ENCODE peak calls at places on chromosomes 5 and 9, in seven cellular contexts. K is bronchial epithelial cell, Y is substantia nigra, O is head of caudate nucleus, Q is A172, T is LoVo, I is C1 segment of cervical spinal cord. X is an unnamed sample.

GRCh38 chr9:21974542-21975409 is 19.4 kb downstream of the CDKN2A start:
- DNase-seq in K (peak; percentile 56), Y (no peak), O (peak; percentile 40), Q (no peak), T (peak; percentile 16), I (no peak), X (no peak)

GRCh38 chr5:178069909-178070308 is 43.4 kb upstream of the N4BP3 start:
- DNase-seq in K (peak; percentile 34), Y (no peak), O (peak; percentile 22), Q (no peak), T (no peak), I (no peak), X (no peak)

GRCh38 chr5:122415030-122415429 is 103.0 kb downstream of the SNCAIP start:
- DNase-seq in K (no peak), Y (no peak), O (no peak), Q (no peak), T (no peak), I (no peak), X (no peak)

GRCh38 chr5:127833999-127834953 is 131.1 kb downstream of the CCDC192 start:
- DNase-seq in K (no peak), Y (no peak), O (no peak), Q (no peak), T (no peak), I (no peak), X (no peak)

GRCh38 chr5:138078006-138078643 is 5.7 kb upstream of the WNT8A start:
- DNase-seq in K (no peak), Y (no peak), O (peak; percentile 10), Q (no peak), T (no peak), I (no peak), X (no peak)

GRCh38 chr5:14089198-14089597 is 53.9 kb upstream of the TRIO start:
- DNase-seq in K (no peak), Y (no peak), O (no peak), Q (no peak), T (no peak), I (no peak), X (no peak)

GRCh38 chr9:68804911-68805889 is 100.2 kb downstream of the PIP5K1B start:
- DNase-seq in K (no peak), Y (no peak), O (no peak), Q (no peak), T (no peak), I (no peak), X (no peak)

GRCh38 chr9:129485140-129485758 is 135.7 kb downstream of the C9orf50 start:
- DNase-seq in K (no peak), Y (no peak), O (no peak), Q (no peak), T (no peak), I (no peak), X (peak; percentile 78)

GRCh38 chr5:145867806-145868205 is 5.0 kb downstream of the GRXCR2 start:
- DNase-seq in K (no peak), Y (no peak), O (no peak), Q (no peak), T (no peak), I (no peak), X (no peak)

GRCh38 chr5:7805379-7805778 is 45.6 kb downstream of the CFAP90 start:
- DNase-seq in K (no peak), Y (no peak), O (no peak), Q (no peak), T (no peak), I (no peak), X (no peak)

GRCh38 chr5:66840527-66841013 is 244.4 kb downstream of the MAST4 start:
- DNase-seq in K (peak; percentile 33), Y (no peak), O (no peak), Q (no peak), T (no peak), I (no peak), X (no peak)

GRCh38 chr9:123669355-123669754 is 260.6 kb downstream of the DENND1A start:
- DNase-seq in K (no peak), Y (no peak), O (no peak), Q (no peak), T (no peak), I (no peak), X (no peak)

GRCh38 chr5:45402804-45403455 is 293.2 kb downstream of the HCN1 start:
- DNase-seq in K (no peak), Y (no peak), O (no peak), Q (no peak), T (no peak), I (no peak), X (no peak)

GRCh38 chr5:124995451-124995850 is 249.0 kb upstream of the ZNF608 start:
- DNase-seq in K (no peak), Y (no peak), O (no peak), Q (no peak), T (peak; percentile 11), I (no peak), X (no peak)

GRCh38 chr5:168874713-168875380 is 295.7 kb upstream of the PANK3 start:
- DNase-seq in K (peak; percentile 31), Y (no peak), O (no peak), Q (peak; percentile 8), T (peak; percentile 6), I (no peak), X (no peak)

GRCh38 chr9:35733109-35733541 is 659 bp downstream of the CREB3 start:
- DNase-seq in K (peak; percentile 90), Y (no peak), O (no peak), Q (peak; percentile 63), T (peak; percentile 57), I (no peak), X (no peak)

GRCh38 chr5:117681855-117682254 is 1107.2 kb upstream of the SEMA6A start:
- DNase-seq in K (no peak), Y (no peak), O (no peak), Q (no peak), T (no peak), I (no peak), X (no peak)

GRCh38 chr5:58985759-58986158 is 402.9 kb downstream of the RAB3C start:
- DNase-seq in K (no peak), Y (no peak), O (no peak), Q (no peak), T (no peak), I (no peak), X (no peak)

GRCh38 chr9:99357575-99357974 is 135.5 kb downstream of the SEC61B start:
- DNase-seq in K (no peak), Y (no peak), O (peak; percentile 10), Q (no peak), T (no peak), I (peak; percentile 11), X (peak; percentile 88)

GRCh38 chr5:93607367-93608258 is 24.6 kb downstream of the NR2F1 start:
- DNase-seq in K (peak; percentile 38), Y (no peak), O (no peak), Q (peak; percentile 45), T (peak; percentile 47), I (no peak), X (no peak)

GRCh38 chr5:54764691-54765090 is 220.7 kb downstream of the ESM1 start:
- DNase-seq in K (no peak), Y (no peak), O (no peak), Q (no peak), T (no peak), I (no peak), X (no peak)

GRCh38 chr5:21391506-21391905 is 1403.5 kb upstream of the CDH18 start:
- DNase-seq in K (peak; percentile 34), Y (no peak), O (no peak), Q (peak; percentile 45), T (no peak), I (no peak), X (no peak)

GRCh38 chr9:98912450-98912849 is 31.3 kb upstream of the COL15A1 start:
- DNase-seq in K (no peak), Y (no peak), O (no peak), Q (no peak), T (no peak), I (no peak), X (no peak)

GRCh38 chr5:25345240-25345771 is 700.5 kb upstream of the CDH10 start:
- DNase-seq in K (no peak), Y (no peak), O (no peak), Q (peak; percentile 5), T (no peak), I (no peak), X (no peak)

GRCh38 chr5:151670074-151670686 is 16.5 kb downstream of the SPARC start:
- DNase-seq in K (no peak), Y (no peak), O (no peak), Q (peak; percentile 52), T (no peak), I (no peak), X (no peak)

GRCh38 chr5:112210430-112211005 is 208.6 kb downstream of the EPB41L4A start:
- DNase-seq in K (peak; percentile 46), Y (no peak), O (peak; percentile 39), Q (peak; percentile 12), T (peak; percentile 29), I (peak; percentile 14), X (no peak)

GRCh38 chr5:54547711-54548250 is 30.2 kb downstream of the SNX18 start:
- DNase-seq in K (peak; percentile 71), Y (no peak), O (no peak), Q (peak; percentile 38), T (peak; percentile 7), I (no peak), X (no peak)

GRCh38 chr5:36373527-36374086 is 71.9 kb upstream of the RANBP3L start:
- DNase-seq in K (peak; percentile 97), Y (peak; percentile 5), O (peak; percentile 25), Q (peak; percentile 50), T (peak; percentile 50), I (no peak), X (peak; percentile 88)

GRCh38 chr9:126548312-126548711 is 65.4 kb upstream of the LMX1B start:
- DNase-seq in K (no peak), Y (no peak), O (no peak), Q (no peak), T (no peak), I (no peak), X (no peak)

GRCh38 chr9:81890104-81890503 is 38.1 kb upstream of the SPATA31D4 start:
- DNase-seq in K (no peak), Y (no peak), O (no peak), Q (no peak), T (no peak), I (no peak), X (no peak)

GRCh38 chr9:137056739-137057407 is 3.0 kb upstream of the ENTPD2 start:
- DNase-seq in K (no peak), Y (no peak), O (no peak), Q (no peak), T (no peak), I (no peak), X (no peak)

GRCh38 chr9:34550681-34551270 is 28.0 kb upstream of the ENHO start:
- DNase-seq in K (no peak), Y (no peak), O (no peak), Q (no peak), T (no peak), I (no peak), X (peak; percentile 48)

GRCh38 chr5:60141119-60141518 is 247.6 kb upstream of the PDE4D start:
- DNase-seq in K (no peak), Y (no peak), O (no peak), Q (no peak), T (no peak), I (no peak), X (no peak)

GRCh38 chr9:99713838-99714306 is 107.8 kb upstream of the NR4A3 start:
- DNase-seq in K (no peak), Y (no peak), O (no peak), Q (no peak), T (no peak), I (no peak), X (no peak)

GRCh38 chr9:12972608-12973589 is 198.1 kb downstream of the LURAP1L start:
- DNase-seq in K (no peak), Y (peak; percentile 14), O (peak; percentile 68), Q (no peak), T (no peak), I (peak; percentile 39), X (no peak)

GRCh38 chr9:114214181-114214580 is 58.8 kb downstream of the COL27A1 start:
- DNase-seq in K (peak; percentile 47), Y (no peak), O (no peak), Q (no peak), T (no peak), I (no peak), X (peak; percentile 92)

GRCh38 chr5:76386360-76386759 is 16.7 kb upstream of the IQGAP2 start:
- DNase-seq in K (no peak), Y (no peak), O (no peak), Q (no peak), T (no peak), I (no peak), X (no peak)

GRCh38 chr5:83653669-83654068 is 67.0 kb downstream of the HAPLN1 start:
- DNase-seq in K (no peak), Y (no peak), O (no peak), Q (no peak), T (no peak), I (no peak), X (no peak)